ENCODE peak calls at places on chromosomes 13 and 19, in five cellular contexts. K, M, U, E and Z are unnamed samples.
A peak's percentile ranks its signal among the peaks of the same experiment; 100 is the strongest.

GRCh38 chr19:46579286-46579944 is 21.7 kb upstream of the CALM3 start:
- DNase-seq in U (no peak), E (no peak), M (no peak), K (no peak), Z (no peak)

GRCh38 chr13:51222510-51223283 is 499 bp downstream of the FAM124A start:
- DNase-seq in E (no peak), U (peak; percentile 7), M (no peak), K (no peak), Z (no peak)

GRCh38 chr13:100541882-100542545 is 46.6 kb downstream of the GGACT start:
- DNase-seq in U (no peak), E (no peak), M (no peak), K (no peak), Z (no peak)

GRCh38 chr13:40433577-40433976 is 232.9 kb downstream of the FOXO1 start:
- DNase-seq in M (no peak), E (no peak), U (no peak), K (no peak), Z (no peak)

GRCh38 chr19:32650671-32651070 is 24.3 kb downstream of the ANKRD27 start:
- DNase-seq in M (no peak), E (no peak), K (no peak), U (no peak), Z (no peak)

GRCh38 chr13:109275848-109276247 is 510.5 kb downstream of the IRS2 start:
- DNase-seq in M (no peak), K (no peak), E (no peak), U (peak; percentile 48), Z (no peak)

GRCh38 chr13:43880930-43881329 is 1.2 kb downstream of the LACC1 start:
- DNase-seq in E (no peak), U (no peak), K (no peak), M (no peak), Z (no peak)

GRCh38 chr19:11821474-11821873 is 7.4 kb downstream of the ZNF440 start:
- DNase-seq in K (no peak), M (no peak), U (peak; percentile 31), E (peak; percentile 25), Z (no peak)

GRCh38 chr19:18464646-18465045 is 26.7 kb upstream of the ISYNA1 start:
- DNase-seq in K (peak; percentile 80), M (no peak), E (peak; percentile 82), U (peak; percentile 94), Z (peak; percentile 66)

GRCh38 chr19:2425622-2426581 is 1.5 kb downstream of the TIMM13 start:
- DNase-seq in U (no peak), E (no peak), K (no peak), M (no peak), Z (no peak)
- H3K4me3 ChIP-seq in U (peak overlapping the region; percentile 72), E (peak overlapping the region; percentile 86), K (peak overlapping the region; percentile 87), M (peak overlapping the region; percentile 79), Z (peak overlapping the region; percentile 96)

DNA sequence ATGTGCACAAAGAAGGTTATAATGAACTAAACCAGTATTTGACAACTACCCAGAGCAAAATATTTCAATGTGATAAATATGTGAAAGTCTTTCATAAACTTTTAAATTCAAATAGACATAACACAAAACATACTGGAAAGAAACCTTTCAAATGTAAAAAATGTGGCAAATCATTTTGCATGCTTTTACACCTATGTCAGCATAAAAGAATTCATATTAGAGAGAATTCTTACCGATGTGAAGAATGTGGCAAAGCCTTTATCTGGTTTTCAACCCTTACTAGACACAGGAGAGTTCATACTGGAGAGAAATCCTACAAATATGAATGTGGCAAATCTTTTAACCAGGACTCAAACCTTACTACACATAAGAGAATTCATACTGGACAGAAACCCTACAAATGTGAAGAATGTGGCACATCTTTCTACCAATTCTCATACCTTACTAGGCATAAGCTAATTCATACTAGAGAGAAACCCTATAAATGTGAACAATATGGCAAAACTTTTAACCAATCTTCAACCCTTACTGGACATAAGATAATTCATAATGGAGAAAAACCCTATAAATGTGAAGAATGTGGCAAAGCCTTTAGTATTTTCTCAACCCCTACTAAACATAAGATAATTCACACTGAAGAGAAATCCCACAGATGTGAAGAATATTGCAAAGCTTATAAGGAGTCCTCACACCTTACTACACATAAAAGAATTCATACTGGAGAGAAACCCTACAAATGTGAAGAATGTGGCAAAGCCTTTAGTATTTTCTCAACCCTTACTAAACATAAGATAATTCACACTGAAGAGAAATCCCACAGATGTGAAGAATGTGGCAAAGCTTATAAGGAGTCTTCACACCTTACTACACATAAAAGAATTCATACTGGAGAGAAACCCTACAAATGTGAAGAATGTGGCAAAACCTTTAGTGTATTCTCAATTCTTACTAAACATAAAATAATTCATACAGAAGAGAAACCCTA is 26.4 kb downstream of the ZNF493 start:
- DNase-seq in E (no peak), U (no peak), M (no peak), K (no peak), Z (no peak)
- H3K4me3 ChIP-seq in E (no peak overlapping the region), U (no peak overlapping the region), M (no peak overlapping the region), K (no peak overlapping the region), Z (no peak overlapping the region)

GRCh38 chr13:63636231-63636993 is 2220.8 kb upstream of the PCDH20 start:
- DNase-seq in M (no peak), K (no peak), E (no peak), U (no peak), Z (no peak)
- H3K4me3 ChIP-seq in M (peak overlapping the region; percentile 13), K (peak overlapping the region; percentile 6), E (no peak overlapping the region), U (peak overlapping the region; percentile 49), Z (peak overlapping the region; percentile 19)

GRCh38 chr19:681638-682037 is 5.4 kb downstream of the FSTL3 start:
- DNase-seq in M (no peak), K (no peak), E (no peak), U (no peak), Z (no peak)
- H3K4me3 ChIP-seq in M (no peak overlapping the region), K (no peak overlapping the region), E (no peak overlapping the region), U (no peak overlapping the region), Z (no peak overlapping the region)

DNA sequence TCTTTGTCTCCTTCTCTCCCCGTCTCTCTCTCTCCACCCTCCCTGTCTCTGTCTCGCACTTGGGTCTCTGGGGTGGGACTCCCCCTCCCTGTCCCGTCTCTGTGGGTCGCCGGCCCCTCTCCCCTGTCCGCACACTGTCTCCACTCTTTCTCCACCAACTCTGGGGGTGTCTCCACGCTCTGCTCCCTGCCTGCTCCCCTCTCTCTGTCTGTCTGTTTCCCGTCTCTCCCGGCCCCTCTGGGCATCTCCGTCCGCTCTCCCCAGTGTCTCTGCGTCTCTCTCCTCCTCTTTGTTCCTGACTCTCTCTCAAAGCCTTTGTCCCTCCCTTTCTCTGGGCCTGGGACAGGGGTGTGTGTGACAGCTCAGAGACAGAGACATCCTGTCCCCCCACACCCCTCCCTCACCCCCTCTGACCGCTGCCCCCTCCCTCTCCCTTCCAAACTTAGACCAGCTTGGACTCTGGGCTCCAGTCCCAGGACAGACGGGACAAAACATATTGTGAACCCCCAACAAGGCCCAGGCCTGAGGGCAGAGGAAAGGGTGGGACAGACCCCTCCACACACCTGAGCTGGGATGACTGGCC is 661 bp upstream of the SBK3 start:
- DNase-seq in E (no peak), K (no peak), M (no peak), U (no peak), Z (no peak)
- H3K4me3 ChIP-seq in E (no peak overlapping the region), K (no peak overlapping the region), M (no peak overlapping the region), U (no peak overlapping the region), Z (no peak overlapping the region)

DNA sequence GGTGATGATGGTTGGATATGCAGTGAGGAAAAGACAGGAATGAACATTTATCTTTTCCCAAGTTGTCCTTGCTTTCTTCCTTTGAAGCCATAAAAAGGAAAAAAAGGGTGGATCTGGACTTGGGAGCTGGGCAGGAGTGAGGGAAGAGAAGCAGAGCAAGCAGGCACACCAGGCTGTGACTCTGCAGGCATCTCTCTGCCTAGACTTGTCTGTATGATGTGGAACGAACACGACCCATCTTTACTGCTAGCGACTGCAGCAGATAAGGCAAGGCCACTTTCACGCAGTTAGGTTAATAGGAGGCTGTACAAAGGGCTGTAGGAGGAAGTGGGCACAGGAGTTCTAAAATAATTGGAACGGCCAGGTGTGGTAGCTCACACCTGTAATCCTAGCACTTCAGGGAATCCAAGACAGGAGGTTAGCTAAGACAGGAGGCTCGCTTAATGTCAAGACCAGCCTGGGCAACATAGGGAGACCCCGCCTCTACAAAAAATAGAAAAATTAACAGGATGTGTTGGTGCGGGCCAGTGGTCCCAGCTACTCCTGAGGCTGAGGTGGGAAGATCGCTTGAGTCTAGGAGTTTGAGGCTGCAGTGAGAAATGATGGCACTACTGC is 961 bp upstream of the URI1 start:
- DNase-seq in E (no peak), K (no peak), U (no peak), M (no peak), Z (no peak)
- H3K4me3 ChIP-seq in E (no peak overlapping the region), K (no peak overlapping the region), U (no peak overlapping the region), M (no peak overlapping the region), Z (no peak overlapping the region)

GRCh38 chr19:36246006-36246391 is 31.1 kb downstream of the ZNF146 start:
- DNase-seq in K (no peak), U (no peak), E (no peak), M (no peak), Z (no peak)

GRCh38 chr19:36244066-36244465 is 29.2 kb downstream of the ZNF146 start:
- DNase-seq in M (no peak), K (no peak), U (no peak), E (no peak), Z (no peak)

GRCh38 chr19:36245210-36246005 is 30.5 kb downstream of the ZNF146 start:
- DNase-seq in K (no peak), E (no peak), M (no peak), U (no peak), Z (no peak)
- H3K4me3 ChIP-seq in K (peak overlapping the region; percentile 21), E (peak overlapping the region; percentile 36), M (peak overlapping the region; percentile 47), U (peak overlapping the region; percentile 43), Z (peak overlapping the region; percentile 34)

DNA sequence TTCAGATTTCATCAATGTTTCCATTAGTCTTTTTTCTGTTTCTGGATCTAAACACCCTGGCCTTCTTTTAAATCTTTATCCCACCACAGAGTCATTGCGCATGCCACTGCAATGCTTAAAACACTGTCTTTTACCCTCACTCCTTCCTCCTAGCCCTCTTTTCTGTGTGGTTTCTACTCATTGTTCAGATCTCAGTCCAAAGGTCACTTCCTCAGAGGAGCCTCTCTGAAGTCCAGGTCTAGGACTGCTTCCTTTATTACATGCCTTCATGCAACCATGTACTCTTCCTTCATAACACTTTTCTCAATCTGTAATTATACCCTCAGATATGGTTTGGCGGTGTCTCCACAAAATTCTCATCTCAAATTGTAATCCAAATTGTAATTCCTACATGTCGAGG is 809.1 kb downstream of the DIAPH3 start:
- DNase-seq in K (no peak), E (no peak), M (no peak), U (no peak), Z (no peak)
- H3K4me3 ChIP-seq in K (no peak overlapping the region), E (no peak overlapping the region), M (no peak overlapping the region), U (no peak overlapping the region), Z (no peak overlapping the region)